ENCODE peak calls at places on chromosomes 1 and 21, in four cellular contexts. One of them, this sample, is unnamed.

GRCh38 chr1:180994262-180994661 is 28.4 kb downstream of the STX6 start:
- DNase-seq in AG09309: no peak
- DNase-seq in NCI-H526: no peak
- DNase-seq in mucosa of gallbladder: no peak
- DNase-seq in this sample: no peak

GRCh38 chr1:53949023-53949611 is 3.0 kb downstream of the LRRC42 start:
- DNase-seq in AG09309: no peak
- DNase-seq in NCI-H526: peak; percentile 38
- DNase-seq in mucosa of gallbladder: no peak
- DNase-seq in this sample: peak; percentile 25

GRCh38 chr1:28601696-28602095 is 9.6 kb downstream of the RAB42 start:
- DNase-seq in AG09309: peak; percentile 76
- DNase-seq in NCI-H526: no peak
- DNase-seq in mucosa of gallbladder: no peak
- DNase-seq in this sample: peak; percentile 19

GRCh38 chr21:46208761-46209721 is 19.5 kb downstream of the LSS start:
- DNase-seq in AG09309: no peak
- DNase-seq in NCI-H526: no peak
- DNase-seq in mucosa of gallbladder: no peak
- DNase-seq in this sample: no peak

GRCh38 chr1:37602750-37603694 is 7.3 kb upstream of the GNL2 start:
- DNase-seq in AG09309: no peak
- DNase-seq in NCI-H526: peak; percentile 68
- DNase-seq in mucosa of gallbladder: peak; percentile 18
- DNase-seq in this sample: peak; percentile 34

GRCh38 chr1:207831517-207832327 is 79.2 kb downstream of the CD34 start:
- DNase-seq in AG09309: no peak
- DNase-seq in NCI-H526: no peak
- DNase-seq in mucosa of gallbladder: no peak
- DNase-seq in this sample: peak; percentile 47

GRCh38 chr1:150076066-150076465 is 8.5 kb downstream of the VPS45 start:
- DNase-seq in AG09309: no peak
- DNase-seq in NCI-H526: no peak
- DNase-seq in mucosa of gallbladder: no peak
- DNase-seq in this sample: peak; percentile 28

GRCh38 chr1:200885564-200886402 is 8.9 kb upstream of the INAVA start:
- DNase-seq in AG09309: no peak
- DNase-seq in NCI-H526: no peak
- DNase-seq in mucosa of gallbladder: no peak
- DNase-seq in this sample: no peak

GRCh38 chr1:200732438-200732837 is 6.3 kb upstream of the CAMSAP2 start:
- DNase-seq in AG09309: no peak
- DNase-seq in NCI-H526: no peak
- DNase-seq in mucosa of gallbladder: no peak
- DNase-seq in this sample: no peak

GRCh38 chr1:11293856-11294255 is 20.9 kb downstream of the UBIAD1 start:
- DNase-seq in AG09309: no peak
- DNase-seq in NCI-H526: no peak
- DNase-seq in mucosa of gallbladder: no peak
- DNase-seq in this sample: no peak

GRCh38 chr1:34186741-34187494 is 10.2 kb downstream of the C1orf94 start:
- DNase-seq in AG09309: no peak
- DNase-seq in NCI-H526: no peak
- DNase-seq in mucosa of gallbladder: peak; percentile 87
- DNase-seq in this sample: no peak

GRCh38 chr1:215710340-215710971 is 143.4 kb downstream of the KCTD3 start:
- DNase-seq in AG09309: peak; percentile 24
- DNase-seq in NCI-H526: peak; percentile 5
- DNase-seq in mucosa of gallbladder: no peak
- DNase-seq in this sample: no peak

GRCh38 chr1:147273409-147274307 is 31.2 kb downstream of the CHD1L start:
- DNase-seq in AG09309: peak; percentile 67
- DNase-seq in NCI-H526: peak; percentile 70
- DNase-seq in mucosa of gallbladder: peak; percentile 19
- DNase-seq in this sample: peak; percentile 23

GRCh38 chr1:235156745-235157144 is 4.3 kb downstream of the RBM34 start:
- DNase-seq in AG09309: no peak
- DNase-seq in NCI-H526: no peak
- DNase-seq in mucosa of gallbladder: no peak
- DNase-seq in this sample: no peak

GRCh38 chr1:172417552-172417951 is 2.9 kb upstream of the C1orf105 start:
- DNase-seq in AG09309: no peak
- DNase-seq in NCI-H526: no peak
- DNase-seq in mucosa of gallbladder: no peak
- DNase-seq in this sample: no peak

GRCh38 chr21:34544032-34544496 is 32.1 kb upstream of the KCNE1 start:
- DNase-seq in AG09309: no peak
- DNase-seq in NCI-H526: peak; percentile 82
- DNase-seq in mucosa of gallbladder: peak; percentile 75
- DNase-seq in this sample: peak; percentile 33

GRCh38 chr1:177913762-177914540 is 55.9 kb downstream of the SEC16B start:
- DNase-seq in AG09309: no peak
- DNase-seq in NCI-H526: peak; percentile 44
- DNase-seq in mucosa of gallbladder: no peak
- DNase-seq in this sample: no peak

GRCh38 chr21:26096494-26096893 is 74.1 kb downstream of the APP start:
- DNase-seq in AG09309: no peak
- DNase-seq in NCI-H526: no peak
- DNase-seq in mucosa of gallbladder: no peak
- DNase-seq in this sample: no peak

GRCh38 chr1:228058981-228059535 is 23.4 kb upstream of the ARF1 start:
- DNase-seq in AG09309: no peak
- DNase-seq in NCI-H526: no peak
- DNase-seq in mucosa of gallbladder: no peak
- DNase-seq in this sample: peak; percentile 50

GRCh38 chr1:235586413-235586812 is 63.2 kb downstream of the GNG4 start:
- DNase-seq in AG09309: no peak
- DNase-seq in NCI-H526: no peak
- DNase-seq in mucosa of gallbladder: no peak
- DNase-seq in this sample: no peak

This sample was measured in activated CD4-positive, alpha-beta memory T cell treated with anti-CD3 and anti-CD28 coated beads, Interleukin-2, amount 10 ng/mL, durations not matched to agents 7 days and 5 days.